ENCODE peak calls at places on chromosomes 3 and 15, in nine cellular contexts. One of them, this sample, is unnamed.

GRCh38 chr15:72706266-72706665 is 20.3 kb downstream of the BBS4 start:
- DNase-seq in HCT116: no peak
- DNase-seq in left ventricle myocardium inferior: no peak
- DNase-seq in BJ: no peak
- DNase-seq in lower lobe of right lung: no peak
- DNase-seq in heart right ventricle: no peak
- DNase-seq in fibroblast of pulmonary artery: no peak
- DNase-seq in astrocyte of the spinal cord: no peak
- DNase-seq in GM23248: no peak
- DNase-seq in this sample: no peak

GRCh38 chr3:99128740-99129505 is 227.4 kb upstream of the DCBLD2 start:
- DNase-seq in HCT116: peak
- DNase-seq in left ventricle myocardium inferior: no peak
- DNase-seq in BJ: peak
- DNase-seq in lower lobe of right lung: no peak
- DNase-seq in heart right ventricle: no peak
- DNase-seq in fibroblast of pulmonary artery: peak
- DNase-seq in astrocyte of the spinal cord: peak
- DNase-seq in GM23248: peak
- DNase-seq in this sample: no peak

GRCh38 chr15:90644946-90645725 is 72.0 kb upstream of the BLM start:
- DNase-seq in HCT116: no peak
- DNase-seq in left ventricle myocardium inferior: no peak
- DNase-seq in BJ: no peak
- DNase-seq in lower lobe of right lung: peak
- DNase-seq in heart right ventricle: no peak
- DNase-seq in fibroblast of pulmonary artery: no peak
- DNase-seq in astrocyte of the spinal cord: no peak
- DNase-seq in GM23248: no peak
- DNase-seq in this sample: no peak

GRCh38 chr3:133882986-133883586 is 12.6 kb downstream of the RAB6B start:
- DNase-seq in HCT116: no peak
- DNase-seq in left ventricle myocardium inferior: no peak
- DNase-seq in BJ: no peak
- DNase-seq in lower lobe of right lung: no peak
- DNase-seq in heart right ventricle: no peak
- DNase-seq in fibroblast of pulmonary artery: no peak
- DNase-seq in astrocyte of the spinal cord: no peak
- DNase-seq in GM23248: no peak
- DNase-seq in this sample: no peak

GRCh38 chr3:11661827-11662226 is 18.1 kb upstream of the VGLL4 start:
- DNase-seq in HCT116: no peak
- DNase-seq in left ventricle myocardium inferior: no peak
- DNase-seq in BJ: no peak
- DNase-seq in lower lobe of right lung: no peak
- DNase-seq in heart right ventricle: no peak
- DNase-seq in fibroblast of pulmonary artery: peak
- DNase-seq in astrocyte of the spinal cord: peak
- DNase-seq in GM23248: peak
- DNase-seq in this sample: no peak

GRCh38 chr3:143849854-143850549 is 1.7 kb upstream of the SLC9A9 start:
- DNase-seq in HCT116: no peak
- DNase-seq in left ventricle myocardium inferior: no peak
- DNase-seq in BJ: peak
- DNase-seq in lower lobe of right lung: no peak
- DNase-seq in heart right ventricle: no peak
- DNase-seq in fibroblast of pulmonary artery: peak
- DNase-seq in astrocyte of the spinal cord: peak
- DNase-seq in GM23248: peak
- DNase-seq in this sample: no peak

GRCh38 chr3:69161587-69162196 is 39.3 kb upstream of the LMOD3 start:
- DNase-seq in HCT116: peak
- DNase-seq in left ventricle myocardium inferior: no peak
- DNase-seq in BJ: no peak
- DNase-seq in lower lobe of right lung: no peak
- DNase-seq in heart right ventricle: peak
- DNase-seq in fibroblast of pulmonary artery: peak
- DNase-seq in astrocyte of the spinal cord: peak
- DNase-seq in GM23248: peak
- DNase-seq in this sample: peak

GRCh38 chr3:189638276-189639031 is 7.3 kb downstream of the TP63 start:
- DNase-seq in HCT116: no peak
- DNase-seq in left ventricle myocardium inferior: no peak
- DNase-seq in BJ: no peak
- DNase-seq in lower lobe of right lung: no peak
- DNase-seq in heart right ventricle: no peak
- DNase-seq in fibroblast of pulmonary artery: no peak
- DNase-seq in astrocyte of the spinal cord: no peak
- DNase-seq in GM23248: no peak
- DNase-seq in this sample: no peak

GRCh38 chr3:184688251-184688851 is 23.5 kb downstream of the MAGEF1 start:
- DNase-seq in HCT116: no peak
- DNase-seq in left ventricle myocardium inferior: no peak
- DNase-seq in BJ: peak
- DNase-seq in lower lobe of right lung: no peak
- DNase-seq in heart right ventricle: no peak
- DNase-seq in fibroblast of pulmonary artery: peak
- DNase-seq in astrocyte of the spinal cord: peak
- DNase-seq in GM23248: peak
- DNase-seq in this sample: no peak

GRCh38 chr3:23669541-23670255 is 136.1 kb upstream of the UBE2E1 start:
- DNase-seq in HCT116: peak
- DNase-seq in left ventricle myocardium inferior: no peak
- DNase-seq in BJ: no peak
- DNase-seq in lower lobe of right lung: no peak
- DNase-seq in heart right ventricle: no peak
- DNase-seq in fibroblast of pulmonary artery: peak
- DNase-seq in astrocyte of the spinal cord: no peak
- DNase-seq in GM23248: no peak
- DNase-seq in this sample: no peak

GRCh38 chr3:23675010-23675409 is 130.7 kb upstream of the UBE2E1 start:
- DNase-seq in HCT116: no peak
- DNase-seq in left ventricle myocardium inferior: no peak
- DNase-seq in BJ: no peak
- DNase-seq in lower lobe of right lung: no peak
- DNase-seq in heart right ventricle: no peak
- DNase-seq in fibroblast of pulmonary artery: no peak
- DNase-seq in astrocyte of the spinal cord: no peak
- DNase-seq in GM23248: no peak
- DNase-seq in this sample: no peak

GRCh38 chr3:23672628-23673027 is 133.1 kb upstream of the UBE2E1 start:
- DNase-seq in HCT116: no peak
- DNase-seq in left ventricle myocardium inferior: no peak
- DNase-seq in BJ: no peak
- DNase-seq in lower lobe of right lung: no peak
- DNase-seq in heart right ventricle: no peak
- DNase-seq in fibroblast of pulmonary artery: no peak
- DNase-seq in astrocyte of the spinal cord: no peak
- DNase-seq in GM23248: no peak
- DNase-seq in this sample: no peak

GRCh38 chr3:23668430-23668904 is 137.3 kb upstream of the UBE2E1 start:
- DNase-seq in HCT116: peak
- DNase-seq in left ventricle myocardium inferior: no peak
- DNase-seq in BJ: peak
- DNase-seq in lower lobe of right lung: no peak
- DNase-seq in heart right ventricle: no peak
- DNase-seq in fibroblast of pulmonary artery: peak
- DNase-seq in astrocyte of the spinal cord: peak
- DNase-seq in GM23248: peak
- DNase-seq in this sample: no peak

GRCh38 chr3:23671901-23672589 is 133.7 kb upstream of the UBE2E1 start:
- DNase-seq in HCT116: no peak
- DNase-seq in left ventricle myocardium inferior: no peak
- DNase-seq in BJ: no peak
- DNase-seq in lower lobe of right lung: peak
- DNase-seq in heart right ventricle: no peak
- DNase-seq in fibroblast of pulmonary artery: peak
- DNase-seq in astrocyte of the spinal cord: no peak
- DNase-seq in GM23248: peak
- DNase-seq in this sample: peak
- H3K4me3 ChIP-seq in HCT116: no peak
- H3K4me3 ChIP-seq in left ventricle myocardium inferior: peak
- H3K4me3 ChIP-seq in BJ: no peak
- H3K4me3 ChIP-seq in lower lobe of right lung: peak
- H3K4me3 ChIP-seq in heart right ventricle: peak
- H3K4me3 ChIP-seq in fibroblast of pulmonary artery: peak
- H3K4me3 ChIP-seq in astrocyte of the spinal cord: no peak
- H3K4me3 ChIP-seq in GM23248: no peak
- H3K4me3 ChIP-seq in this sample: peak

DNA sequence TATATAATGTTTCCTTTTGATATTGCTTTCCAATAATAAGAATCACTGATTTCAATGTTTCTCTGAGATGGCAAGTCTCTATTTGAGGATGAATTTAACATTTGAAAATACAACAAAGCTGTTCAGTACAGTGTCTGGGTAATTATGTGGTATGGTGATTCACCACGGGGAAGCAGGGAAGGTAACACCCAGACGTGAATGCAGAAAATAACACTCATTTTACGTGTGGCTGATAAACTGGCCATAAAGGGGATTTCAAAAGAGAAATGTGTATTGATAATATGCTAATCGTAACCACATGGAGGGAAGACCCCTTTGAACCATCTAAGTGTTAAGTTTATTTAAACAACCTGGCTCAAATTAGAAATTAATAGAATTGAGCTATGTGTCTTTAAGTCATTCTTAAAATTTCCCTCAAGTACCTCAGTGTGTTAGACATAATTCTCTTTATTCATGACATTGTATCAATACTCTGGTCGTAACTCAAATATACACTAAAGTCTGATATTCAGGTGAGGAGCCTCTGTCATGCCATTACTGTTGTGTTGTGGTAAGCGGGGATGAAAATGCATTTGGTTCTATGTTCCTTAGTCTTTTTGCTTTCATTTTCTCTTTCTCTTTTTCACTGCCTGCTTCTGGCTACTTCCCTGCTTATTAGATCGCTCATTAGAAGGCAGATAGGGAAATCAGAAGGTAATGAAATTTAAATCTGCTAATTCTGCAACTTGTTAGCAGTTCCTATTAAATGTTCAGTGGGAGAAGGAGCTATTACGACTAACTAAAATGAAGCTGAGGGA is 344.8 kb downstream of the GRM7 start:
- DNase-seq in HCT116: no peak
- DNase-seq in left ventricle myocardium inferior: no peak
- DNase-seq in BJ: no peak
- DNase-seq in lower lobe of right lung: no peak
- DNase-seq in heart right ventricle: no peak
- DNase-seq in fibroblast of pulmonary artery: no peak
- DNase-seq in astrocyte of the spinal cord: peak
- DNase-seq in GM23248: no peak
- DNase-seq in this sample: no peak
- H3K4me3 ChIP-seq in HCT116: no peak
- H3K4me3 ChIP-seq in left ventricle myocardium inferior: peak
- H3K4me3 ChIP-seq in BJ: no peak
- H3K4me3 ChIP-seq in lower lobe of right lung: peak
- H3K4me3 ChIP-seq in heart right ventricle: peak
- H3K4me3 ChIP-seq in fibroblast of pulmonary artery: no peak
- H3K4me3 ChIP-seq in astrocyte of the spinal cord: no peak
- H3K4me3 ChIP-seq in GM23248: no peak
- H3K4me3 ChIP-seq in this sample: no peak

DNA sequence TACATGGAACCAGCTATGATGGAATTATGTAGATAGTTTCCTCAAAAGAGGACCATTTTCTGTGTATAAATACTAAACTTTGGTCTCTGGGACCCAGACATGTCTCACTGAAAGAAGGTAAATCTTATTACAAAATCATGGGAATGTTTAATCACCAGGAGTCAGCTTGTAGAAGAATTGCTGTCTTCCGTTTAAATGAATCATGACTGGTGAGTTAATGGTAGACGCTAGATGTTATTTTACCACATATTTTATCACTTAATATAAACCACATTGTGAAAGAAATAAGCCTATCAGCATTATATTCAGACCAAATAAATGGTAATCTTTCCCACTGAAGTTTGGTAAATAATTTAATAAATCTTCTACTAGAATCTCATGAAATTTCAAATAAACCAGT is 322.3 kb upstream of the SUCLG2 start:
- DNase-seq in HCT116: no peak
- DNase-seq in left ventricle myocardium inferior: no peak
- DNase-seq in BJ: no peak
- DNase-seq in lower lobe of right lung: no peak
- DNase-seq in heart right ventricle: no peak
- DNase-seq in fibroblast of pulmonary artery: no peak
- DNase-seq in astrocyte of the spinal cord: no peak
- DNase-seq in GM23248: no peak
- DNase-seq in this sample: no peak
- H3K4me3 ChIP-seq in HCT116: no peak
- H3K4me3 ChIP-seq in left ventricle myocardium inferior: no peak
- H3K4me3 ChIP-seq in BJ: no peak
- H3K4me3 ChIP-seq in lower lobe of right lung: no peak
- H3K4me3 ChIP-seq in heart right ventricle: no peak
- H3K4me3 ChIP-seq in fibroblast of pulmonary artery: no peak
- H3K4me3 ChIP-seq in astrocyte of the spinal cord: no peak
- H3K4me3 ChIP-seq in GM23248: no peak
- H3K4me3 ChIP-seq in this sample: no peak

GRCh38 chr3:16784958-16785357 is 99.8 kb upstream of the PLCL2 start:
- DNase-seq in HCT116: no peak
- DNase-seq in left ventricle myocardium inferior: no peak
- DNase-seq in BJ: no peak
- DNase-seq in lower lobe of right lung: no peak
- DNase-seq in heart right ventricle: no peak
- DNase-seq in fibroblast of pulmonary artery: no peak
- DNase-seq in astrocyte of the spinal cord: no peak
- DNase-seq in GM23248: no peak
- DNase-seq in this sample: no peak

GRCh38 chr3:16788440-16789057 is 96.2 kb upstream of the PLCL2 start:
- DNase-seq in HCT116: no peak
- DNase-seq in left ventricle myocardium inferior: no peak
- DNase-seq in BJ: no peak
- DNase-seq in lower lobe of right lung: no peak
- DNase-seq in heart right ventricle: no peak
- DNase-seq in fibroblast of pulmonary artery: no peak
- DNase-seq in astrocyte of the spinal cord: no peak
- DNase-seq in GM23248: no peak
- DNase-seq in this sample: no peak

GRCh38 chr3:16790432-16791379 is 94.0 kb upstream of the PLCL2 start:
- DNase-seq in HCT116: no peak
- DNase-seq in left ventricle myocardium inferior: no peak
- DNase-seq in BJ: no peak
- DNase-seq in lower lobe of right lung: no peak
- DNase-seq in heart right ventricle: no peak
- DNase-seq in fibroblast of pulmonary artery: no peak
- DNase-seq in astrocyte of the spinal cord: no peak
- DNase-seq in GM23248: no peak
- DNase-seq in this sample: no peak

GRCh38 chr3:16793321-16793720 is 91.4 kb upstream of the PLCL2 start:
- DNase-seq in HCT116: no peak
- DNase-seq in left ventricle myocardium inferior: no peak
- DNase-seq in BJ: no peak
- DNase-seq in lower lobe of right lung: no peak
- DNase-seq in heart right ventricle: no peak
- DNase-seq in fibroblast of pulmonary artery: no peak
- DNase-seq in astrocyte of the spinal cord: no peak
- DNase-seq in GM23248: no peak
- DNase-seq in this sample: no peak

GRCh38 chr3:16789344-16790100 is 95.2 kb upstream of the PLCL2 start:
- DNase-seq in HCT116: no peak
- DNase-seq in left ventricle myocardium inferior: no peak
- DNase-seq in BJ: no peak
- DNase-seq in lower lobe of right lung: no peak
- DNase-seq in heart right ventricle: no peak
- DNase-seq in fibroblast of pulmonary artery: no peak
- DNase-seq in astrocyte of the spinal cord: no peak
- DNase-seq in GM23248: no peak
- DNase-seq in this sample: peak
- H3K4me3 ChIP-seq in HCT116: no peak
- H3K4me3 ChIP-seq in left ventricle myocardium inferior: no peak
- H3K4me3 ChIP-seq in BJ: no peak
- H3K4me3 ChIP-seq in lower lobe of right lung: no peak
- H3K4me3 ChIP-seq in heart right ventricle: no peak
- H3K4me3 ChIP-seq in fibroblast of pulmonary artery: no peak
- H3K4me3 ChIP-seq in astrocyte of the spinal cord: no peak
- H3K4me3 ChIP-seq in GM23248: no peak
- H3K4me3 ChIP-seq in this sample: no peak